ENCODE peak calls at places on chromosomes 5 and 9, in six cellular contexts. One of them, this sample, is unnamed.

GRCh38 chr5:79728396-79728795 is 38.8 kb downstream of the CMYA5 start:
- DNase-seq in fibroblast of villous mesenchyme: no peak
- DNase-seq in NCI-H510A treated with DMSO at 0.1 percent for 48 hours: no peak
- DNase-seq in AML-193: no peak
- DNase-seq in A549: no peak
- DNase-seq in mucosa of gallbladder: no peak
- DNase-seq in this sample: no peak

GRCh38 chr5:53091304-53091703 is 18.3 kb downstream of the MOCS2 start:
- DNase-seq in fibroblast of villous mesenchyme: peak
- DNase-seq in NCI-H510A treated with DMSO at 0.1 percent for 48 hours: no peak
- DNase-seq in AML-193: no peak
- DNase-seq in A549: no peak
- DNase-seq in mucosa of gallbladder: no peak
- DNase-seq in this sample: no peak

GRCh38 chr5:5339257-5339656 is 83.2 kb upstream of the ICE1 start:
- DNase-seq in fibroblast of villous mesenchyme: no peak
- DNase-seq in NCI-H510A treated with DMSO at 0.1 percent for 48 hours: no peak
- DNase-seq in AML-193: no peak
- DNase-seq in A549: no peak
- DNase-seq in mucosa of gallbladder: no peak
- DNase-seq in this sample: no peak

GRCh38 chr5:146076028-146076427 is 29.3 kb downstream of the PLAC8L1 start:
- DNase-seq in fibroblast of villous mesenchyme: peak
- DNase-seq in NCI-H510A treated with DMSO at 0.1 percent for 48 hours: no peak
- DNase-seq in AML-193: peak
- DNase-seq in A549: peak
- DNase-seq in mucosa of gallbladder: no peak
- DNase-seq in this sample: peak

GRCh38 chr5:87069974-87070608 is 197.6 kb upstream of the RASA1 start:
- DNase-seq in fibroblast of villous mesenchyme: peak
- DNase-seq in NCI-H510A treated with DMSO at 0.1 percent for 48 hours: no peak
- DNase-seq in AML-193: peak
- DNase-seq in A549: peak
- DNase-seq in mucosa of gallbladder: peak
- DNase-seq in this sample: peak

GRCh38 chr5:78509884-78510769 is 138.4 kb downstream of the LHFPL2 start:
- DNase-seq in fibroblast of villous mesenchyme: no peak
- DNase-seq in NCI-H510A treated with DMSO at 0.1 percent for 48 hours: peak
- DNase-seq in AML-193: peak
- DNase-seq in A549: no peak
- DNase-seq in mucosa of gallbladder: peak
- DNase-seq in this sample: peak

GRCh38 chr9:114429488-114429887 is 41.7 kb upstream of the AKNA start:
- DNase-seq in fibroblast of villous mesenchyme: no peak
- DNase-seq in NCI-H510A treated with DMSO at 0.1 percent for 48 hours: peak
- DNase-seq in AML-193: no peak
- DNase-seq in A549: no peak
- DNase-seq in mucosa of gallbladder: no peak
- DNase-seq in this sample: no peak

GRCh38 chr9:14021871-14022525 is 291.9 kb downstream of the NFIB start:
- DNase-seq in fibroblast of villous mesenchyme: peak
- DNase-seq in NCI-H510A treated with DMSO at 0.1 percent for 48 hours: no peak
- DNase-seq in AML-193: no peak
- DNase-seq in A549: no peak
- DNase-seq in mucosa of gallbladder: no peak
- DNase-seq in this sample: no peak

GRCh38 chr5:76337949-76338589 is 65.0 kb upstream of the IQGAP2 start:
- DNase-seq in fibroblast of villous mesenchyme: peak
- DNase-seq in NCI-H510A treated with DMSO at 0.1 percent for 48 hours: no peak
- DNase-seq in AML-193: peak
- DNase-seq in A549: peak
- DNase-seq in mucosa of gallbladder: peak
- DNase-seq in this sample: peak

GRCh38 chr5:58940446-58940845 is 357.6 kb downstream of the RAB3C start:
- DNase-seq in fibroblast of villous mesenchyme: peak
- DNase-seq in NCI-H510A treated with DMSO at 0.1 percent for 48 hours: no peak
- DNase-seq in AML-193: no peak
- DNase-seq in A549: no peak
- DNase-seq in mucosa of gallbladder: no peak
- DNase-seq in this sample: no peak

GRCh38 chr9:4921449-4921848 is 63.6 kb upstream of the JAK2 start:
- DNase-seq in fibroblast of villous mesenchyme: no peak
- DNase-seq in NCI-H510A treated with DMSO at 0.1 percent for 48 hours: no peak
- DNase-seq in AML-193: no peak
- DNase-seq in A549: no peak
- DNase-seq in mucosa of gallbladder: no peak
- DNase-seq in this sample: no peak

GRCh38 chr5:95081500-95082355 is 203.2 kb downstream of the MCTP1 start:
- DNase-seq in fibroblast of villous mesenchyme: peak
- DNase-seq in NCI-H510A treated with DMSO at 0.1 percent for 48 hours: no peak
- DNase-seq in AML-193: peak
- DNase-seq in A549: peak
- DNase-seq in mucosa of gallbladder: no peak
- DNase-seq in this sample: no peak

GRCh38 chr9:36716496-36716895 is 143.8 kb downstream of the MELK start:
- DNase-seq in fibroblast of villous mesenchyme: peak
- DNase-seq in NCI-H510A treated with DMSO at 0.1 percent for 48 hours: no peak
- DNase-seq in AML-193: no peak
- DNase-seq in A549: no peak
- DNase-seq in mucosa of gallbladder: no peak
- DNase-seq in this sample: no peak

GRCh38 chr5:145953202-145953601 is 16.8 kb downstream of the SH3RF2 start:
- DNase-seq in fibroblast of villous mesenchyme: no peak
- DNase-seq in NCI-H510A treated with DMSO at 0.1 percent for 48 hours: no peak
- DNase-seq in AML-193: no peak
- DNase-seq in A549: no peak
- DNase-seq in mucosa of gallbladder: no peak
- DNase-seq in this sample: no peak

GRCh38 chr5:82045526-82046267 is 73.9 kb downstream of the ATG10 start:
- DNase-seq in fibroblast of villous mesenchyme: peak
- DNase-seq in NCI-H510A treated with DMSO at 0.1 percent for 48 hours: no peak
- DNase-seq in AML-193: no peak
- DNase-seq in A549: no peak
- DNase-seq in mucosa of gallbladder: no peak
- DNase-seq in this sample: no peak

GRCh38 chr9:135745189-135745588 is 43.2 kb downstream of the KCNT1 start:
- DNase-seq in fibroblast of villous mesenchyme: no peak
- DNase-seq in NCI-H510A treated with DMSO at 0.1 percent for 48 hours: no peak
- DNase-seq in AML-193: no peak
- DNase-seq in A549: no peak
- DNase-seq in mucosa of gallbladder: no peak
- DNase-seq in this sample: no peak

GRCh38 chr9:37119360-37119759 is 1.0 kb upstream of the ZCCHC7 start:
- DNase-seq in fibroblast of villous mesenchyme: no peak
- DNase-seq in NCI-H510A treated with DMSO at 0.1 percent for 48 hours: peak
- DNase-seq in AML-193: no peak
- DNase-seq in A549: no peak
- DNase-seq in mucosa of gallbladder: no peak
- DNase-seq in this sample: no peak

GRCh38 chr9:92726971-92727715 is 37.5 kb downstream of the BICD2 start:
- DNase-seq in fibroblast of villous mesenchyme: peak
- DNase-seq in NCI-H510A treated with DMSO at 0.1 percent for 48 hours: peak
- DNase-seq in AML-193: no peak
- DNase-seq in A549: no peak
- DNase-seq in mucosa of gallbladder: no peak
- DNase-seq in this sample: no peak

This sample was measured in colonic mucosa.